ENCODE peak calls at places on chromosome X, in five cellular contexts. W, F, E, C and N are unnamed samples.

GRCh38 chrX:77548751-77549150 is 101.6 kb downstream of the FGF16 start:
- DNase-seq in F (no peak), C (no peak), W (no peak), E (no peak), N (no peak)

GRCh38 chrX:46325312-46325877 is 219.8 kb downstream of the ZNF674 start:
- DNase-seq in C (no peak), F (peak), W (peak), E (peak), N (no peak)

GRCh38 chrX:102950908-102951866 is 14.1 kb downstream of the RAB40AL start:
- DNase-seq in E (peak), C (peak), W (peak), F (peak), N (no peak)

GRCh38 chrX:23959781-23960180 is 52.0 kb downstream of the CXorf58 start:
- DNase-seq in E (no peak), C (no peak), W (no peak), F (no peak), N (no peak)

GRCh38 chrX:150770623-150771022 is 77.4 kb downstream of the MTMR1 start:
- DNase-seq in E (no peak), F (no peak), C (no peak), W (no peak), N (no peak)

GRCh38 chrX:30141966-30142365 is 73.4 kb upstream of the MAGEB2 start:
- DNase-seq in W (peak), C (no peak), E (no peak), F (peak), N (no peak)

GRCh38 chrX:150324035-150324728 is 38.9 kb upstream of the MAMLD1 start:
- DNase-seq in F (peak), W (no peak), C (no peak), E (no peak), N (no peak)

GRCh38 chrX:31480696-31481095 is 408.9 kb upstream of the FTHL17 start:
- DNase-seq in W (no peak), F (no peak), E (no peak), C (no peak), N (no peak)

GRCh38 chrX:24190500-24191156 is 41.1 kb downstream of the ZFX start:
- DNase-seq in W (no peak), C (no peak), F (no peak), E (no peak), N (no peak)

GRCh38 chrX:17495052-17495451 is 120.1 kb downstream of the NHS start:
- DNase-seq in F (peak), W (no peak), C (no peak), E (no peak), N (no peak)

GRCh38 chrX:16946971-16947562 is 609 bp downstream of the REPS2 start:
- DNase-seq in F (no peak), E (peak), C (no peak), W (no peak), N (no peak)

GRCh38 chrX:46502848-46503247 is 42.4 kb downstream of the ZNF674 start:
- DNase-seq in C (no peak), W (no peak), E (no peak), F (no peak), N (no peak)

GRCh38 chrX:630922-631496 is 418 bp downstream of the SHOX start:
- DNase-seq in F (no peak), C (no peak), E (no peak), W (no peak), N (no peak)

GRCh38 chrX:140766024-140766611 is 56.6 kb downstream of the LINC00632 start:
- DNase-seq in E (peak), F (peak), C (peak), W (no peak), N (peak)

GRCh38 chrX:5236096-5236495 is 992.6 kb downstream of the NLGN4X start:
- DNase-seq in E (no peak), F (no peak), C (no peak), W (peak), N (peak)

GRCh38 chrX:150897371-150898319 is 823 bp downstream of the CD99L2 start:
- DNase-seq in W (no peak), E (no peak), C (peak), F (no peak), N (no peak)

GRCh38 chrX:46204721-46205422 is 340.3 kb downstream of the ZNF674 start:
- DNase-seq in F (peak), W (no peak), C (no peak), E (no peak), N (no peak)

GRCh38 chrX:49915352-49916222 is 6.8 kb upstream of the CLCN5 start:
- DNase-seq in C (no peak), F (peak), W (peak), E (peak), N (no peak)

GRCh38 chrX:45191383-45191782 is 9.3 kb downstream of the DIPK2B start:
- DNase-seq in F (no peak), W (no peak), E (no peak), C (no peak), N (no peak)

GRCh38 chrX:134460005-134460860 is at the start of gene HPRT1:
- DNase-seq in W (peak), E (peak), F (peak), C (peak), N (peak)

GRCh38 chrX:45591650-45592049 is 391.0 kb upstream of the DIPK2B start:
- DNase-seq in F (no peak), W (no peak), E (no peak), C (no peak), N (no peak)

GRCh38 chrX:118536687-118537461 is 41.3 kb downstream of the DOCK11 start:
- DNase-seq in E (no peak), W (no peak), C (no peak), F (no peak), N (no peak)

GRCh38 chrX:123736333-123736921 is 3.6 kb upstream of the THOC2 start:
- DNase-seq in F (peak), C (no peak), W (no peak), E (no peak), N (no peak)

GRCh38 chrX:57595381-57595811 is 3.6 kb downstream of the ZXDB start:
- DNase-seq in F (peak), C (no peak), W (no peak), E (no peak), N (no peak)

GRCh38 chrX:19772306-19772705 is 115.1 kb downstream of the SH3KBP1 start:
- DNase-seq in E (no peak), F (no peak), C (no peak), W (no peak), N (no peak)

GRCh38 chrX:150087612-150088011 is 149.3 kb upstream of the EOLA2 start:
- DNase-seq in E (no peak), W (no peak), F (no peak), C (no peak), N (no peak)

GRCh38 chrX:2502668-2503519 is 2.1 kb upstream of the DHRSX start:
- DNase-seq in C (no peak), W (peak), E (no peak), F (peak), N (no peak)

GRCh38 chrX:57286507-57287251 is at the start of gene FAAH2:
- DNase-seq in W (peak), C (no peak), F (peak), E (peak), N (peak)

GRCh38 chrX:50448565-50448964 is 22.1 kb downstream of the DGKK start:
- DNase-seq in W (peak), F (peak), C (no peak), E (no peak), N (peak)

GRCh38 chrX:107567370-107567769 is 60.9 kb upstream of the PRPS1 start:
- DNase-seq in C (no peak), W (no peak), E (no peak), F (no peak), N (no peak)

GRCh38 chrX:121869876-121870477 is 822.6 kb downstream of the GLUD2 start:
- DNase-seq in F (no peak), W (no peak), C (no peak), E (no peak), N (no peak)

GRCh38 chrX:71652405-71652804 is 14.9 kb upstream of the LOC101059915 start:
- DNase-seq in C (no peak), E (peak), W (peak), F (peak), N (peak)

GRCh38 chrX:33188881-33189280 is 22.5 kb downstream of the DMD start:
- DNase-seq in F (no peak), C (no peak), E (no peak), W (no peak), N (no peak)

GRCh38 chrX:29841750-29842149 is 373.6 kb upstream of the MAGEB2 start:
- DNase-seq in C (no peak), F (no peak), W (no peak), E (no peak), N (no peak)

GRCh38 chrX:147912093-147912801 is 528 bp downstream of the FMR1 start:
- DNase-seq in E (peak), W (peak), F (peak), C (peak), N (peak)

GRCh38 chrX:56281789-56282188 is 49.6 kb downstream of the KLF8 start:
- DNase-seq in W (no peak), C (no peak), E (no peak), F (peak), N (peak)
- TF ChIP-seq CTCF in W (peak), C (peak), E (no peak), F (peak), N (peak)

GRCh38 chrX:115894087-115894486 is 276.5 kb upstream of the AGTR2 start:
- DNase-seq in F (no peak), E (peak), C (peak), W (no peak), N (peak)
- TF ChIP-seq CTCF in F (peak), E (peak), C (peak), W (no peak), N (peak)

GRCh38 chrX:135923353-135923752 is 29.8 kb downstream of the SAGE1 start:
- DNase-seq in E (no peak), F (peak), W (no peak), C (no peak), N (peak)
- TF ChIP-seq CTCF in E (no peak), F (peak), W (peak), C (no peak), N (peak)

GRCh38 chrX:68944211-68944610 is 115.4 kb downstream of the EFNB1 start:
- DNase-seq in C (no peak), E (peak), F (no peak), W (no peak), N (no peak)

GRCh38 chrX:68942797-68943196 is 114.0 kb downstream of the EFNB1 start:
- DNase-seq in E (no peak), C (no peak), W (no peak), F (no peak), N (no peak)

GRCh38 chrX:68945081-68945602 is 116.3 kb downstream of the EFNB1 start:
- DNase-seq in F (no peak), W (no peak), C (no peak), E (peak), N (no peak)

GRCh38 chrX:68947882-68948605 is 119.2 kb downstream of the EFNB1 start:
- DNase-seq in E (peak), F (no peak), C (no peak), W (no peak), N (no peak)

DNA sequence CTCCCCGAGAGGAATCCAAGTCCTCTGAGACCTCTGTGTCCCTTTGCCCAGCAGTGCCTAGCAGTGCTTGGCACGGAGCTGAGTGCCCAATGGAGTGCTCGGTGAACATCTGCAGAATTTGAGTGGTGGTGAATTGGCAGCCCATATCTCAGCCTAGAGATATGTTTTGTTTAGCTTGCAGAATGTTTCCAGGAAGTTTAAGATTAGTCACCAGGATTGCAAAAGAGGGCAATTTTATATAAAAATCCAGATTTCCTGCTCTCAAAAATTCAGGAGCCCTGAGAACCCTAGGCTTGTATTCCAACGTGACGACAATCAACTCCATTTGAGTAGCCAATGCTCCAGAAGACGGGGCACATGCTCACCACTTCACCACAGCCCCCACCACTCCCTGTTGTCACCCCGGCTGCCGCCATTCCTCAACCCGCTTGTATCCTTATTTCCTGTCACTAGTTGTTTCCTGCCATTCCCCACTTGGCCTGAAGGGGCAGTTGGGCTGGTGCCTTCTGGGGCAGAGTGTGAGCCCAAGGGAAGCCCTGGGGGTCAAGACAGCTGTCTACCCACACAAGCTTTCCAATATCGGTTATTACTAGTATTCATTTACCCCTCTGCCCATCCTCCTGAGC is 116.9 kb downstream of the EFNB1 start:
- DNase-seq in E (peak), F (peak), C (no peak), W (no peak), N (no peak)
- TF ChIP-seq CTCF in E (no peak), F (peak), C (no peak), W (no peak), N (no peak)